ENCODE peak calls at places on chromosome 1, in eight cellular contexts. One of them, this sample, is unnamed.

GRCh38 chr1:62437273-62437945 is 560 bp downstream of the USP1 start:
- DNase-seq in NB4: peak
- DNase-seq in fibroblast of villous mesenchyme: peak
- DNase-seq in activated T-helper 1 cell treated with anti-CD3 and anti-CD28 coated beads, Interleukin-12 subunit alpha, Interleukin-12 subunit beta, Interleukin-2, Interleukin-4 antibody, amounts not matched to agents 30 ng/mL and 10 ng/mL and 1 ng/mL, durations not matched to agents 14 hours and 24 hours and 36 hours: no peak
- DNase-seq in stimulated activated CD8-positive, alpha-beta memory T cell treated with anti-CD3 and anti-CD28 coated beads, Interleukin-7, amount 100 ng/mL, for 1 hour: peak
- DNase-seq in IMR-90: no peak
- DNase-seq in PC-3: no peak
- DNase-seq in tibial artery: peak
- DNase-seq in this sample: no peak

GRCh38 chr1:201511925-201512539 is 5.1 kb upstream of the CSRP1 start:
- DNase-seq in NB4: peak
- DNase-seq in fibroblast of villous mesenchyme: peak
- DNase-seq in activated T-helper 1 cell treated with anti-CD3 and anti-CD28 coated beads, Interleukin-12 subunit alpha, Interleukin-12 subunit beta, Interleukin-2, Interleukin-4 antibody, amounts not matched to agents 30 ng/mL and 10 ng/mL and 1 ng/mL, durations not matched to agents 14 hours and 24 hours and 36 hours: no peak
- DNase-seq in stimulated activated CD8-positive, alpha-beta memory T cell treated with anti-CD3 and anti-CD28 coated beads, Interleukin-7, amount 100 ng/mL, for 1 hour: no peak
- DNase-seq in IMR-90: no peak
- DNase-seq in PC-3: peak
- DNase-seq in tibial artery: peak
- DNase-seq in this sample: peak

GRCh38 chr1:1567152-1567830 is 7.4 kb downstream of the SSU72 start:
- DNase-seq in NB4: no peak
- DNase-seq in fibroblast of villous mesenchyme: no peak
- DNase-seq in activated T-helper 1 cell treated with anti-CD3 and anti-CD28 coated beads, Interleukin-12 subunit alpha, Interleukin-12 subunit beta, Interleukin-2, Interleukin-4 antibody, amounts not matched to agents 30 ng/mL and 10 ng/mL and 1 ng/mL, durations not matched to agents 14 hours and 24 hours and 36 hours: no peak
- DNase-seq in stimulated activated CD8-positive, alpha-beta memory T cell treated with anti-CD3 and anti-CD28 coated beads, Interleukin-7, amount 100 ng/mL, for 1 hour: no peak
- DNase-seq in IMR-90: no peak
- DNase-seq in PC-3: no peak
- DNase-seq in tibial artery: no peak
- DNase-seq in this sample: no peak

GRCh38 chr1:200660719-200661118 is 9.0 kb downstream of the DDX59 start:
- DNase-seq in NB4: no peak
- DNase-seq in fibroblast of villous mesenchyme: no peak
- DNase-seq in activated T-helper 1 cell treated with anti-CD3 and anti-CD28 coated beads, Interleukin-12 subunit alpha, Interleukin-12 subunit beta, Interleukin-2, Interleukin-4 antibody, amounts not matched to agents 30 ng/mL and 10 ng/mL and 1 ng/mL, durations not matched to agents 14 hours and 24 hours and 36 hours: no peak
- DNase-seq in stimulated activated CD8-positive, alpha-beta memory T cell treated with anti-CD3 and anti-CD28 coated beads, Interleukin-7, amount 100 ng/mL, for 1 hour: no peak
- DNase-seq in IMR-90: no peak
- DNase-seq in PC-3: no peak
- DNase-seq in tibial artery: no peak
- DNase-seq in this sample: no peak

GRCh38 chr1:3533051-3534048 is 78.0 kb downstream of the MEGF6 start:
- DNase-seq in NB4: peak
- DNase-seq in fibroblast of villous mesenchyme: no peak
- DNase-seq in activated T-helper 1 cell treated with anti-CD3 and anti-CD28 coated beads, Interleukin-12 subunit alpha, Interleukin-12 subunit beta, Interleukin-2, Interleukin-4 antibody, amounts not matched to agents 30 ng/mL and 10 ng/mL and 1 ng/mL, durations not matched to agents 14 hours and 24 hours and 36 hours: no peak
- DNase-seq in stimulated activated CD8-positive, alpha-beta memory T cell treated with anti-CD3 and anti-CD28 coated beads, Interleukin-7, amount 100 ng/mL, for 1 hour: no peak
- DNase-seq in IMR-90: no peak
- DNase-seq in PC-3: no peak
- DNase-seq in tibial artery: no peak
- DNase-seq in this sample: no peak

GRCh38 chr1:45493116-45493697 is 2.2 kb upstream of the TESK2 start:
- DNase-seq in NB4: peak
- DNase-seq in fibroblast of villous mesenchyme: peak
- DNase-seq in activated T-helper 1 cell treated with anti-CD3 and anti-CD28 coated beads, Interleukin-12 subunit alpha, Interleukin-12 subunit beta, Interleukin-2, Interleukin-4 antibody, amounts not matched to agents 30 ng/mL and 10 ng/mL and 1 ng/mL, durations not matched to agents 14 hours and 24 hours and 36 hours: peak
- DNase-seq in stimulated activated CD8-positive, alpha-beta memory T cell treated with anti-CD3 and anti-CD28 coated beads, Interleukin-7, amount 100 ng/mL, for 1 hour: no peak
- DNase-seq in IMR-90: peak
- DNase-seq in PC-3: peak
- DNase-seq in tibial artery: no peak
- DNase-seq in this sample: peak

GRCh38 chr1:54052470-54052933 is 502 bp downstream of the TMEM59 start:
- DNase-seq in NB4: peak
- DNase-seq in fibroblast of villous mesenchyme: peak
- DNase-seq in activated T-helper 1 cell treated with anti-CD3 and anti-CD28 coated beads, Interleukin-12 subunit alpha, Interleukin-12 subunit beta, Interleukin-2, Interleukin-4 antibody, amounts not matched to agents 30 ng/mL and 10 ng/mL and 1 ng/mL, durations not matched to agents 14 hours and 24 hours and 36 hours: peak
- DNase-seq in stimulated activated CD8-positive, alpha-beta memory T cell treated with anti-CD3 and anti-CD28 coated beads, Interleukin-7, amount 100 ng/mL, for 1 hour: peak
- DNase-seq in IMR-90: peak
- DNase-seq in PC-3: no peak
- DNase-seq in tibial artery: no peak
- DNase-seq in this sample: no peak

GRCh38 chr1:53678507-53678906 is 60.5 kb downstream of the GLIS1 start:
- DNase-seq in NB4: no peak
- DNase-seq in fibroblast of villous mesenchyme: no peak
- DNase-seq in activated T-helper 1 cell treated with anti-CD3 and anti-CD28 coated beads, Interleukin-12 subunit alpha, Interleukin-12 subunit beta, Interleukin-2, Interleukin-4 antibody, amounts not matched to agents 30 ng/mL and 10 ng/mL and 1 ng/mL, durations not matched to agents 14 hours and 24 hours and 36 hours: no peak
- DNase-seq in stimulated activated CD8-positive, alpha-beta memory T cell treated with anti-CD3 and anti-CD28 coated beads, Interleukin-7, amount 100 ng/mL, for 1 hour: no peak
- DNase-seq in IMR-90: peak
- DNase-seq in PC-3: no peak
- DNase-seq in tibial artery: no peak
- DNase-seq in this sample: no peak

GRCh38 chr1:113519561-113519960 is 129.2 kb downstream of the MAGI3 start:
- DNase-seq in NB4: no peak
- DNase-seq in fibroblast of villous mesenchyme: no peak
- DNase-seq in activated T-helper 1 cell treated with anti-CD3 and anti-CD28 coated beads, Interleukin-12 subunit alpha, Interleukin-12 subunit beta, Interleukin-2, Interleukin-4 antibody, amounts not matched to agents 30 ng/mL and 10 ng/mL and 1 ng/mL, durations not matched to agents 14 hours and 24 hours and 36 hours: no peak
- DNase-seq in stimulated activated CD8-positive, alpha-beta memory T cell treated with anti-CD3 and anti-CD28 coated beads, Interleukin-7, amount 100 ng/mL, for 1 hour: no peak
- DNase-seq in IMR-90: peak
- DNase-seq in PC-3: peak
- DNase-seq in tibial artery: no peak
- DNase-seq in this sample: no peak

GRCh38 chr1:8870118-8870517 is 8.4 kb downstream of the ENO1 start:
- DNase-seq in NB4: no peak
- DNase-seq in fibroblast of villous mesenchyme: no peak
- DNase-seq in activated T-helper 1 cell treated with anti-CD3 and anti-CD28 coated beads, Interleukin-12 subunit alpha, Interleukin-12 subunit beta, Interleukin-2, Interleukin-4 antibody, amounts not matched to agents 30 ng/mL and 10 ng/mL and 1 ng/mL, durations not matched to agents 14 hours and 24 hours and 36 hours: no peak
- DNase-seq in stimulated activated CD8-positive, alpha-beta memory T cell treated with anti-CD3 and anti-CD28 coated beads, Interleukin-7, amount 100 ng/mL, for 1 hour: no peak
- DNase-seq in IMR-90: no peak
- DNase-seq in PC-3: no peak
- DNase-seq in tibial artery: no peak
- DNase-seq in this sample: no peak

GRCh38 chr1:1197551-1198422 is 8.6 kb downstream of the TNFRSF18 start:
- DNase-seq in NB4: no peak
- DNase-seq in fibroblast of villous mesenchyme: no peak
- DNase-seq in activated T-helper 1 cell treated with anti-CD3 and anti-CD28 coated beads, Interleukin-12 subunit alpha, Interleukin-12 subunit beta, Interleukin-2, Interleukin-4 antibody, amounts not matched to agents 30 ng/mL and 10 ng/mL and 1 ng/mL, durations not matched to agents 14 hours and 24 hours and 36 hours: no peak
- DNase-seq in stimulated activated CD8-positive, alpha-beta memory T cell treated with anti-CD3 and anti-CD28 coated beads, Interleukin-7, amount 100 ng/mL, for 1 hour: no peak
- DNase-seq in IMR-90: no peak
- DNase-seq in PC-3: no peak
- DNase-seq in tibial artery: no peak
- DNase-seq in this sample: no peak

GRCh38 chr1:157941939-157942338 is 51.5 kb upstream of the KIRREL1 start:
- DNase-seq in NB4: no peak
- DNase-seq in fibroblast of villous mesenchyme: no peak
- DNase-seq in activated T-helper 1 cell treated with anti-CD3 and anti-CD28 coated beads, Interleukin-12 subunit alpha, Interleukin-12 subunit beta, Interleukin-2, Interleukin-4 antibody, amounts not matched to agents 30 ng/mL and 10 ng/mL and 1 ng/mL, durations not matched to agents 14 hours and 24 hours and 36 hours: no peak
- DNase-seq in stimulated activated CD8-positive, alpha-beta memory T cell treated with anti-CD3 and anti-CD28 coated beads, Interleukin-7, amount 100 ng/mL, for 1 hour: no peak
- DNase-seq in IMR-90: no peak
- DNase-seq in PC-3: no peak
- DNase-seq in tibial artery: no peak
- DNase-seq in this sample: no peak

This sample was measured in GM19239.